ENCODE peak calls at places on chromosomes 5 and 9, in six cellular contexts. F is H9, D is neuronal stem cell, O is H1, C is IMR-90, H is trophoblast cell. Y is an unnamed sample.

GRCh38 chr5:169280696-169281095 is 20.2 kb downstream of the SLIT3 start:
- DNase-seq in O (no peak), C (no peak), D (no peak), F (no peak), H (no peak), Y (no peak)

GRCh38 chr5:13993926-13994325 is 49.4 kb upstream of the DNAH5 start:
- DNase-seq in O (no peak), H (peak), D (no peak), C (no peak), F (no peak), Y (no peak)

GRCh38 chr9:70935856-70936255 is 185.6 kb downstream of the TRPM3 start:
- DNase-seq in D (no peak), O (no peak), C (no peak), F (no peak), H (no peak), Y (no peak)

GRCh38 chr5:149397530-149397929 is 18.4 kb upstream of the IL17B start:
- DNase-seq in C (peak), H (no peak), F (no peak), D (no peak), O (no peak), Y (peak)

GRCh38 chr5:1831257-1831656 is 30.1 kb downstream of the NDUFS6 start:
- DNase-seq in D (no peak), O (no peak), F (no peak), H (no peak), C (no peak), Y (no peak)

GRCh38 chr9:106648799-106649198 is 214.2 kb upstream of the ZNF462 start:
- DNase-seq in D (no peak), O (no peak), H (no peak), F (no peak), C (peak), Y (peak)

GRCh38 chr5:146633273-146633672 is 117.3 kb upstream of the GPR151 start:
- DNase-seq in C (no peak), F (no peak), H (no peak), D (no peak), O (no peak), Y (no peak)

GRCh38 chr9:115849679-115850412 is 303.7 kb upstream of the PAPPA start:
- DNase-seq in O (no peak), C (peak), F (no peak), H (no peak), D (no peak), Y (peak)

GRCh38 chr5:14142202-14142855 is 813 bp upstream of the TRIO start:
- DNase-seq in C (no peak), H (no peak), D (no peak), O (no peak), F (no peak), Y (peak)

GRCh38 chr9:72524820-72525539 is 3.6 kb downstream of the TMC1 start:
- DNase-seq in H (peak), F (peak), D (peak), O (peak), C (peak), Y (peak)

GRCh38 chr5:171595401-171595800 is 176.0 kb downstream of the FGF18 start:
- DNase-seq in O (no peak), C (no peak), H (no peak), F (no peak), D (no peak), Y (peak)

GRCh38 chr5:140182075-140182709 is 7.2 kb downstream of the CYSTM1 start:
- DNase-seq in C (no peak), H (no peak), F (no peak), O (no peak), D (no peak), Y (no peak)

GRCh38 chr9:134629061-134629585 is 12.5 kb upstream of the COL5A1 start:
- DNase-seq in F (peak), O (no peak), C (no peak), D (no peak), H (no peak), Y (no peak)

GRCh38 chr9:38103340-38103739 is 34.3 kb upstream of the SHB start:
- DNase-seq in C (no peak), F (no peak), O (no peak), D (no peak), H (no peak), Y (no peak)

GRCh38 chr9:88872171-88872946 is 118.9 kb upstream of the S1PR3 start:
- DNase-seq in F (no peak), D (no peak), O (no peak), H (no peak), C (no peak), Y (no peak)

GRCh38 chr9:21591221-21592062 is 109.3 kb upstream of the IFNE start:
- DNase-seq in H (peak), C (peak), D (no peak), O (peak), F (peak), Y (peak)

GRCh38 chr5:35122819-35123218 is 75.1 kb upstream of the AGXT2 start:
- DNase-seq in C (no peak), H (no peak), O (no peak), D (no peak), F (no peak), Y (no peak)

GRCh38 chr5:12312343-12312742 is 408.1 kb upstream of the CTNND2 start:
- DNase-seq in D (no peak), O (no peak), C (no peak), F (no peak), H (no peak), Y (no peak)

GRCh38 chr9:134112561-134112960 is 23.3 kb upstream of the WDR5 start:
- DNase-seq in F (no peak), H (no peak), D (no peak), O (no peak), C (no peak), Y (no peak)

GRCh38 chr5:180129291-180130190 is 58.0 kb upstream of the RNF130 start:
- DNase-seq in C (no peak), O (no peak), H (no peak), F (no peak), D (no peak), Y (no peak)

GRCh38 chr5:59317023-59317771 is 576.3 kb downstream of the PDE4D start:
- DNase-seq in D (no peak), F (no peak), C (peak), H (no peak), O (no peak), Y (peak)

GRCh38 chr9:131422241-131422792 is 28.4 kb downstream of the PRRC2B start:
- DNase-seq in F (no peak), D (no peak), C (peak), O (no peak), H (peak), Y (no peak)

GRCh38 chr5:54794437-54794970 is 190.9 kb downstream of the ESM1 start:
- DNase-seq in D (no peak), F (no peak), H (no peak), C (no peak), O (no peak), Y (no peak)

GRCh38 chr5:5584236-5584749 is 161.8 kb downstream of the ICE1 start:
- DNase-seq in H (no peak), C (no peak), F (no peak), D (no peak), O (no peak), Y (no peak)

GRCh38 chr9:124665391-124666058 is 105.6 kb downstream of the NR6A1 start:
- DNase-seq in O (no peak), C (peak), F (no peak), H (no peak), D (no peak), Y (peak)

GRCh38 chr5:94849821-94850736 is 231.6 kb downstream of the SLF1 start:
- DNase-seq in C (peak), F (peak), D (peak), H (peak), O (no peak), Y (peak)

GRCh38 chr5:82151622-82152021 is 126.5 kb downstream of the RPS23 start:
- DNase-seq in O (no peak), H (no peak), C (peak), D (no peak), F (no peak), Y (no peak)

GRCh38 chr5:35319231-35320002 is 89.1 kb upstream of the PRLR start:
- DNase-seq in D (no peak), C (peak), O (no peak), F (no peak), H (peak), Y (peak)

GRCh38 chr9:130451509-130452388 is 7.0 kb downstream of the ASS1 start:
- DNase-seq in H (peak), O (no peak), D (no peak), C (peak), F (peak), Y (peak)

GRCh38 chr9:127717766-127718165 is 1.9 kb downstream of the TTC16 start:
- DNase-seq in D (no peak), O (no peak), H (no peak), C (no peak), F (no peak), Y (no peak)

GRCh38 chr5:180950291-180950949 is 38.2 kb upstream of the BTNL3 start:
- DNase-seq in O (no peak), D (no peak), C (no peak), H (peak), F (no peak), Y (no peak)

GRCh38 chr5:71533142-71533541 is 54.0 kb upstream of the MCCC2 start:
- DNase-seq in H (no peak), C (peak), F (no peak), D (no peak), O (no peak), Y (no peak)

GRCh38 chr5:179337227-179338122 is 7.8 kb downstream of the ADAMTS2 start:
- DNase-seq in D (no peak), O (no peak), F (no peak), C (no peak), H (no peak), Y (no peak)

GRCh38 chr5:145867806-145868205 is 5.0 kb downstream of the GRXCR2 start:
- DNase-seq in H (no peak), F (no peak), O (no peak), D (no peak), C (peak), Y (peak)

GRCh38 chr9:31347082-31347617 is 1037.3 kb upstream of the ACO1 start:
- DNase-seq in D (no peak), H (no peak), C (no peak), O (no peak), F (no peak), Y (peak)

GRCh38 chr9:129278391-129279237 is 100.6 kb upstream of the IER5L start:
- DNase-seq in C (no peak), D (no peak), H (peak), O (no peak), F (peak), Y (no peak)

GRCh38 chr9:306907-307306 is 92.2 kb downstream of the DOCK8 start:
- DNase-seq in F (peak), D (no peak), C (no peak), H (peak), O (no peak), Y (no peak)

GRCh38 chr5:94690778-94691177 is 72.3 kb downstream of the SLF1 start:
- DNase-seq in C (peak), O (no peak), D (no peak), H (no peak), F (no peak), Y (peak)

GRCh38 chr5:82355921-82356454 is 77.8 kb upstream of the RPS23 start:
- DNase-seq in O (no peak), C (no peak), D (no peak), F (no peak), H (no peak), Y (no peak)

DNA sequence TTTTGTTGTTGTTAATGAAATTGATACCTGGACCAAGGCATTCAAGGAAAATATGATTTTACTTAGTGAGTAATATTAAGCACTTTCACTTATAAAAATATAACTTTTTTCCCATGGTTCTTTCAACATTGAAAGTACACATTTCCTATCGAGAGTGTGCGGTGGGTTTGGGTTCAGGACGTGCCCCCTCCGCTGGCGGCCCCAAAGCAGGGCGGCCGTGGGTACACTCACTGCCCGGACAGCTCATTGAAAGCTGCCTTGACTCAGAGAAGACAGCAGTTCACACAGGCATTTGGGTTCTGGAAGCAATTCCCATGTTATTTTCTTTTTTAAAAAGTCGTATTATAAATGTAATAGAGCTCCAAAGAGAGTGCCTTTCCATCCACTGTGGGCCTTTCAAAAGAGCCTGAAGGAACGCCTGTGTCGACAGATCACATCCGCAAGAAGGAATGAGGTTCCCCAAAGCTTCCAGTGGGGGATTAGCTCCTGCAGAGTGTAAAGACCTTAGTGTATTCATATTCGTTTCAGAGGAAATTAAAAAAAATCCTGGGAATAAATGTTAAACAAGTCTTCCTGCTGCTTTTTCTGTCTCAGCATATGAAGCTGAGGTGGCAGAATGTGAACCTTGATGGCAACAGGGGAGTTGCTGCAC is 74.3 kb downstream of the PRDM6 start:
- DNase-seq in O (no peak), H (no peak), C (no peak), F (no peak), D (no peak), Y (no peak)
- H4K91ac ChIP-seq in O (no peak), H (no peak), C (no peak), F (no peak), D (no peak), Y (no peak)

DNA sequence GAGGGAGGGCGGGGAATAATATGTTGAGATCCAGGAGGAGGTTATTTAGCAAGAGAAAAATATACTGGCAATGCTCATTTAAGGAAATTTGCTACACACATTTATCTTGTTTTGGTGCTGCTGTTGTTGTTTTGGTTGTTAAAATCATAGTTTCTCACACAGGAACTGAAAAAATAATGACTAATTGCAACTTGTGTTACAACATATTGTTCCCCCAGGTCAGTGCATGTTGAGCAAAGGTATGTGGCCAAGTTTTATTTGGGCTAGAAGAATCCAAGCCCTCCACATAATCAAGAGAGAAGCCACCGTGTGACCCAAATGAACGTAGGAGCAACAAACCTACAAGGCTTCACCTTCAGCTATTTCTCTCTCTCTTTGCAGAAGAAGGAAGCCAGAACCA is 220.3 kb upstream of the DAPK1 start:
- DNase-seq in O (no peak), H (no peak), D (no peak), F (no peak), C (no peak), Y (no peak)
- H3K27ac ChIP-seq in O (no peak), H (no peak), D (no peak), F (no peak), C (peak), Y (peak)

GRCh38 chr9:135851748-135852147 is 55.6 kb downstream of the CAMSAP1 start:
- DNase-seq in H (no peak), C (no peak), F (no peak), O (no peak), D (no peak), Y (no peak)
- H4K91ac ChIP-seq in H (no peak), C (no peak), F (no peak), O (no peak), D (no peak), Y (peak)

DNA sequence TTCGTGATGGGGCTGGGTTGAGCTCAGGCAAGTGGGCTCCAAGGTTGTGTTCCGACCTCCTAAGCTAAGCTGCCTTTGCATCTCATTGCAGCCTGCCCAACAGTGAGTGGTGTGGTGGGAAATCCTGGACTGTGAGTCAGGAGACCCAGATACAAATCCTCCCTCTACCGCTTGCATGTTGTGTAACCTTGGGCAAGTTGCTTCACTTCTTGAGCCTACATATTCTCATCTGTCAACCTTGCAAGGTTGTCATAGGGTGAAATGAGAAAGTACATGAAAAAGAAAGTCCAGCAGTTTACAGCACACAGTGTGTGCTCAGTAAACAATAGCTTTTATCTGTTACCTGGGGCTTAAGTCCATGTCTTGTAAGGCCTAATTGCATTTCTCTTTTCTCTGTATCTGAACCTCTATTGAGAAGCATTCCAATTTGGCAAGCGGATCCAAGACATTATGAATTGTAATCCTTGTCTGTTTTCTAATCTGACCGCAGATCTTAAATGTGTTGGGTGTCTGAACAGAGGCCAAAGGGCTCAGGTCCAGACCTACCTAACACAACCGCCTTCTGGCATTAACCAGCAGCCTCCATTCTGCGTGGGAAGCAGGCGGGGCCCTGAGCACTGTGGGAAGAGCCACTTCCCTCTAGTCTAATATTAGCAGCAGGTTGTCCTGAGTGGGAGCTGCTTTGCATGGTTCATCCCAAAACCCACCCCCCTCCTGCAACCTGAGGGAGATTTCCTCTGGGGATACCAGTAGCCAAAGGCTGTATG is 1.8 kb upstream of the GALNT12 start:
- DNase-seq in D (no peak), C (peak), O (no peak), F (no peak), H (peak), Y (peak)
- H3K27ac ChIP-seq in D (no peak), C (no peak), O (no peak), F (no peak), H (no peak), Y (no peak)

DNA sequence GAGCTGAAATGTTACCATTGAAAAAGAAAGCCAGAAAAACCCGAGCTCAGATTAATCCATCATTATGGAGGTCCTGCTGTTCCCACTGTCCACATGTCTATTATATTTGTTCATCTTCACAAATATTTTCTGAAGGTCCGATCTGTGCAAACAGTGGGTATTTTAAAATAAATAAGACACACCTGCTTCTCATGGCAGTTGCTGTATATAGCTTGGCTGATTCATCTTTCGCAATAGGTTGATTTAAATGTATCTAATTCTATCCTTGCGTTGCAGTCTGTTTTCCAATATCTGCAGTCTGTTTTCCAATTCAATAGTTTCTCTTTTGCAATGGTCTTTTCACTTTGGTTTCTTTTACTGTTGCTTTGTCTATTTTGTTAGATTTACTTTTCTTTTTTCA is 87.4 kb upstream of the PCA3 start:
- DNase-seq in C (no peak), D (no peak), F (no peak), H (no peak), O (no peak), Y (no peak)
- H4K91ac ChIP-seq in C (no peak), D (no peak), F (no peak), H (no peak), O (no peak), Y (no peak)

GRCh38 chr5:57175586-57175985 is 1.7 kb downstream of the GPBP1 start:
- DNase-seq in D (no peak), F (no peak), C (no peak), O (no peak), H (no peak), Y (peak)
- H3K27ac ChIP-seq in D (no peak), F (no peak), C (peak), O (peak), H (no peak), Y (no peak)

GRCh38 chr9:125984461-125984860 is 237.3 kb downstream of the PBX3 start:
- DNase-seq in O (no peak), D (no peak), C (no peak), H (no peak), F (no peak), Y (no peak)
- H4K91ac ChIP-seq in O (no peak), D (no peak), C (no peak), H (no peak), F (no peak), Y (no peak)

GRCh38 chr5:33267741-33268140 is 173.0 kb upstream of the TARS1 start:
- DNase-seq in O (no peak), H (no peak), D (no peak), F (no peak), C (no peak), Y (no peak)
- H3K27ac ChIP-seq in O (no peak), H (no peak), D (no peak), F (no peak), C (no peak), Y (no peak)

GRCh38 chr9:6923081-6923480 is 165.3 kb downstream of the KDM4C start:
- DNase-seq in C (no peak), H (no peak), D (no peak), F (no peak), O (no peak), Y (no peak)

GRCh38 chr9:6922680-6923079 is 164.9 kb downstream of the KDM4C start:
- DNase-seq in C (no peak), O (no peak), F (no peak), D (no peak), H (no peak), Y (no peak)

GRCh38 chr9:6922124-6922676 is 164.4 kb downstream of the KDM4C start:
- DNase-seq in O (no peak), F (no peak), H (peak), D (no peak), C (no peak), Y (no peak)

GRCh38 chr9:6920040-6920439 is 162.3 kb downstream of the KDM4C start:
- DNase-seq in F (no peak), O (no peak), D (no peak), H (no peak), C (peak), Y (no peak)

GRCh38 chr9:6921335-6921734 is 163.6 kb downstream of the KDM4C start:
- DNase-seq in O (no peak), H (no peak), C (no peak), F (no peak), D (no peak), Y (no peak)
- H4K91ac ChIP-seq in O (no peak), H (no peak), C (no peak), F (no peak), D (no peak), Y (no peak)

GRCh38 chr5:36896476-36896875 is 19.9 kb downstream of the NIPBL start:
- DNase-seq in O (no peak), H (no peak), F (no peak), C (no peak), D (no peak), Y (no peak)
- H3K27ac ChIP-seq in O (no peak), H (no peak), F (no peak), C (no peak), D (no peak), Y (no peak)

Y was measured in mesenchymal stem cell.